ENCODE peak calls at places on chromosomes 7 and 10, in eight cellular contexts. H is neural progenitor cell, N is brain microvascular endothelial cell, F is upper lobe of left lung, J is IMR-90, W is HCT116, M is keratinocyte, X is tibial artery. T is an unnamed sample. For H3K36me3, the result is how much of the 10 kb centered on the place peaks cover.

GRCh38 chr10:107546986-107547385 is 382.5 kb upstream of the SORCS1 start:
- DNase-seq in H (no peak), N (no peak), F (no peak), J (no peak), W (no peak), M (no peak), X (no peak), T (no peak)

GRCh38 chr10:71589617-71590551 is 129.7 kb downstream of the C10orf105 start:
- DNase-seq in H (no peak), N (no peak), F (no peak), J (no peak), W (no peak), M (no peak), X (no peak), T (no peak)

GRCh38 chr7:41199136-41199535 is 503.8 kb downstream of the INHBA start:
- DNase-seq in H (no peak), N (no peak), F (no peak), J (no peak), W (no peak), M (no peak), X (no peak), T (no peak)

GRCh38 chr10:79933961-79934360 is 14.9 kb downstream of the SFTPD start:
- DNase-seq in H (no peak), N (peak), F (no peak), J (no peak), W (no peak), M (no peak), X (no peak), T (no peak)

GRCh38 chr7:92835851-92836488 is 403 bp downstream of the CDK6 start:
- DNase-seq in H (no peak), N (peak), F (peak), J (no peak), W (no peak), M (no peak), X (peak), T (no peak)

GRCh38 chr10:13526952-13527863 is 1.6 kb downstream of the BEND7 start:
- DNase-seq in H (peak), N (peak), F (no peak), J (peak), W (peak), M (peak), X (no peak), T (peak)

GRCh38 chr7:149171894-149172533 is 23.3 kb upstream of the ZNF282 start:
- DNase-seq in H (no peak), N (no peak), F (no peak), J (peak), W (no peak), M (peak), X (no peak), T (no peak)

GRCh38 chr7:66779669-66780408 is 39.3 kb downstream of the RABGEF1 start:
- DNase-seq in H (no peak), N (no peak), F (no peak), J (peak), W (no peak), M (no peak), X (no peak), T (no peak)

GRCh38 chr7:138555684-138556083 is 95.6 kb downstream of the TRIM24 start:
- DNase-seq in H (no peak), N (no peak), F (no peak), J (no peak), W (no peak), M (no peak), X (no peak), T (no peak)

GRCh38 chr7:151076863-151077704 is 3.5 kb downstream of the FASTK start:
- DNase-seq in H (peak), N (no peak), F (no peak), J (no peak), W (no peak), M (no peak), X (no peak), T (no peak)

GRCh38 chr10:73577788-73578187 is 13.4 kb downstream of the USP54 start:
- DNase-seq in H (peak), N (no peak), F (peak), J (peak), W (no peak), M (no peak), X (peak), T (no peak)

GRCh38 chr10:88196298-88196697 is 332.9 kb downstream of the PTEN start:
- DNase-seq in H (no peak), N (no peak), F (no peak), J (no peak), W (no peak), M (no peak), X (no peak), T (no peak)

GRCh38 chr10:50358925-50359687 is 107.8 kb upstream of the ASAH2 start:
- DNase-seq in H (no peak), N (no peak), F (no peak), J (peak), W (no peak), M (no peak), X (no peak), T (no peak)

GRCh38 chr7:125136341-125136740 is 206.7 kb upstream of the POT1 start:
- DNase-seq in H (peak), N (no peak), F (no peak), J (no peak), W (peak), M (peak), X (no peak), T (no peak)

GRCh38 chr10:105742184-105742583 is 1101.1 kb downstream of the SORCS3 start:
- DNase-seq in H (no peak), N (no peak), F (no peak), J (no peak), W (no peak), M (no peak), X (no peak), T (no peak)

GRCh38 chr7:77796960-77797359 is 1.3 kb downstream of the TMEM60 start:
- DNase-seq in H (no peak), N (no peak), F (no peak), J (no peak), W (no peak), M (no peak), X (no peak), T (no peak)

GRCh38 chr10:103598654-103599115 is 105.2 kb downstream of the NEURL1 start:
- DNase-seq in H (peak), N (peak), F (peak), J (peak), W (peak), M (no peak), X (no peak), T (peak)

GRCh38 chr10:101162677-101163076 is 31.6 kb downstream of the TLX1 start:
- DNase-seq in H (no peak), N (no peak), F (no peak), J (no peak), W (no peak), M (no peak), X (no peak), T (no peak)

GRCh38 chr10:126397640-126398382 is 9.5 kb upstream of the ADAM12 start:
- DNase-seq in H (peak), N (peak), F (no peak), J (peak), W (no peak), M (peak), X (no peak), T (peak)

GRCh38 chr7:2617710-2617975 is 14.1 kb upstream of the TTYH3 start:
- DNase-seq in H (no peak), N (no peak), F (no peak), J (no peak), W (no peak), M (no peak), X (no peak), T (no peak)

GRCh38 chr10:34407227-34407626 is 407.9 kb downstream of the PARD3 start:
- DNase-seq in H (no peak), N (peak), F (no peak), J (peak), W (no peak), M (no peak), X (no peak), T (no peak)

GRCh38 chr10:12597800-12598750 is 248.7 kb downstream of the CAMK1D start:
- DNase-seq in H (no peak), N (no peak), F (no peak), J (no peak), W (no peak), M (no peak), X (no peak), T (no peak)

GRCh38 chr7:27263781-27264180 is 21.2 kb downstream of the EVX1 start:
- DNase-seq in H (no peak), N (no peak), F (no peak), J (no peak), W (no peak), M (no peak), X (no peak), T (no peak)

GRCh38 chr7:2258661-2259365 is 16.8 kb downstream of the NUDT1 start:
- DNase-seq in H (no peak), N (no peak), F (no peak), J (no peak), W (no peak), M (no peak), X (no peak), T (no peak)

GRCh38 chr7:28804157-28804556 is 154.0 kb downstream of the TRIL start:
- DNase-seq in H (no peak), N (no peak), F (no peak), J (no peak), W (no peak), M (no peak), X (no peak), T (no peak)
- H3K4me3 ChIP-seq in H (no peak), N (no peak), F (no peak), J (no peak), W (no peak), M (no peak), X (no peak), T (no peak)

DNA sequence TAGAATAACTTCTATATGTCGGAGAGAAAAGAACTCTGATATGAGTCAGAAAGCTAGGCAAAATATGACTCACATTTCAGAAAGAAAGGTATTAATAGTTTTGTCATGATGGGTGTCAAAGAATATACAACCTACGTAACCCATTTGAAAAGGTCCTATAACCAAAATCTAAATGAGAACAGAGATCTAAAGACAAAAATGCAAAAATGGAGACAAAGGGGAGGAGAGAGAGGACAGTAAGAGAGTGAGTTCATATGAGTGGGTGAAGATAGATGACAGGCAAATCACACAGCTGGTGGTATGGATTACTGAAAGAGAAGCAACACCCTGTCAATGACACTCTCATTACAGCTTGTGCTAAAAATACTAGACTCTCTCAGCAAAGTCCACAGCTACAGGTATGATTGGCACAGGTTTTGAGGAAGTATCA is 25.6 kb downstream of the ANKMY2 start:
- DNase-seq in H (no peak), N (no peak), F (no peak), J (peak), W (no peak), M (no peak), X (no peak), T (no peak)
- H3K36me3 ChIP-seq in H (under half), N (under half), F (under half), J (under half), W (under half), M (under half), X (half or more), T (under half)

GRCh38 chr10:11533328-11533781 is 78.1 kb downstream of the USP6NL start:
- DNase-seq in H (peak), N (no peak), F (no peak), J (peak), W (no peak), M (no peak), X (no peak), T (no peak)
- TF ChIP-seq CTCF in H (peak), N (peak), F (peak), J (peak), W (peak), M (no peak), X (peak), T (peak)

DNA sequence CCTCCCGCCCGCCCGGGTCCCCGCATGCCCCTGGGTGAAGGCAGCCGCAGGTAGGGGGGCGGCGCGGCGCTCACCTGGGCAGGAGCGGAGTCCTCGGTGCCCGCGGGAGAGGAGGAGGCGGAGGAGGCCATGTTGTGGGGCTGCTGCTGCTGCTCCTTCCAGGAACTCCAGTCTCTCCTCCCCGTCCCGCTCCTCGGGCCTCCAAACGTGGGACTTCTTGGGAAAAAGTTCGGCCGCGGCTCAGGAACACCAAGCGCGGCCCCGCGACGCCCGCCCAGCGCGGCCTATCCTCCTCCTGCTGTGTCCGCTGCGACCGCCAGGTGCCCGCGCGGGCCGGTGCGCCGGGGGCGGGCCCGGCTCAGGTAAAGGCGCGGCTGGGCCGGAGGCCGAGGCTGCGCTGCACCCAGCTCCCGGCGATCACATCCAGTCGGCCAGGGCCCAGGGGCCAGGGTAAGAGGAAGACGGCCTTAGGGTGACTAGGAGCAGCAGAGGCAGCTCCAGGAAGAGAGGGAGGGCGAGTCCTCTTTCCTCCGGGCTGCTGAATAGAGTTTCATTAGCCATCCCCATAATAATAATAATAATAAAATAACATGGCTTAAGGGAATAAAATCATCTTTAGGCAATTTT is 45.0 kb upstream of the CDK1 start:
- DNase-seq in H (peak), N (no peak), F (peak), J (no peak), W (peak), M (no peak), X (no peak), T (no peak)
- H3K4me3 ChIP-seq in H (peak), N (peak), F (peak), J (peak), W (peak), M (peak), X (peak), T (peak)